ENCODE peak calls at places on chromosomes 16 and 17, in eight cellular contexts. F is H54; Y is EL; L is ELR; T is GM23338; P is fibroblast of mammary gland; J is stimulated activated CD4-positive, alpha-beta T cell treated with anti-CD3 and anti-CD28 coated beads, Interleukin-15, amount 100 ng/mL, for 24 hours; S is A549. E is an unnamed sample.

GRCh38 chr16:1389762-1390161 is 24.7 kb downstream of the UNKL start:
- DNase-seq in F (no peak), Y (no peak), L (no peak), T (no peak), P (no peak), J (no peak), S (no peak), E (no peak)

GRCh38 chr16:23499801-23500200 is 10.5 kb downstream of the GGA2 start:
- DNase-seq in F (no peak), Y (no peak), L (no peak), T (peak), P (no peak), J (no peak), S (no peak), E (no peak)

GRCh38 chr17:58303981-58304734 is 23.4 kb upstream of the MPO start:
- DNase-seq in F (peak), Y (peak), L (peak), T (peak), P (peak), J (peak), S (peak), E (no peak)

GRCh38 chr17:47231334-47231733 is 22.2 kb downstream of the MYL4 start:
- DNase-seq in F (no peak), Y (no peak), L (no peak), T (no peak), P (no peak), J (no peak), S (no peak), E (no peak)

GRCh38 chr16:70713342-70713741 is 27.5 kb upstream of the MTSS2 start:
- DNase-seq in F (no peak), Y (peak), L (peak), T (no peak), P (peak), J (no peak), S (no peak), E (no peak)

GRCh38 chr16:60642956-60643355 is 1393.3 kb downstream of the CDH8 start:
- DNase-seq in F (peak), Y (no peak), L (peak), T (no peak), P (peak), J (no peak), S (no peak), E (peak)

GRCh38 chr16:3769942-3770341 is 52.6 kb upstream of the TRAP1 start:
- DNase-seq in F (no peak), Y (no peak), L (no peak), T (no peak), P (no peak), J (no peak), S (no peak), E (no peak)

GRCh38 chr16:48276102-48276501 is 28.8 kb upstream of the ABCC11 start:
- DNase-seq in F (no peak), Y (peak), L (peak), T (no peak), P (peak), J (no peak), S (no peak), E (no peak)

GRCh38 chr17:19750835-19751234 is 2.7 kb upstream of the ALDH3A1 start:
- DNase-seq in F (no peak), Y (no peak), L (peak), T (no peak), P (no peak), J (no peak), S (no peak), E (no peak)

GRCh38 chr16:67886387-67886786 is 1.7 kb downstream of the NRN1L start:
- DNase-seq in F (no peak), Y (no peak), L (no peak), T (peak), P (no peak), J (no peak), S (no peak), E (no peak)

GRCh38 chr17:10628756-10629155 is 28.4 kb downstream of the MYH3 start:
- DNase-seq in F (no peak), Y (no peak), L (peak), T (peak), P (no peak), J (peak), S (no peak), E (no peak)

GRCh38 chr17:2025220-2025621 is at the start of gene RTN4RL1:
- DNase-seq in F (no peak), Y (peak), L (peak), T (peak), P (peak), J (peak), S (peak), E (no peak)

GRCh38 chr16:1981972-1982574 is 804 bp upstream of the NOXO1 start:
- DNase-seq in F (peak), Y (no peak), L (no peak), T (no peak), P (no peak), J (no peak), S (no peak), E (no peak)

GRCh38 chr16:62503073-62503472 is 466.8 kb upstream of the CDH8 start:
- DNase-seq in F (no peak), Y (no peak), L (no peak), T (no peak), P (no peak), J (no peak), S (no peak), E (no peak)

GRCh38 chr17:58703137-58703846 is 10.9 kb downstream of the RAD51C start:
- DNase-seq in F (peak), Y (peak), L (peak), T (no peak), P (peak), J (no peak), S (no peak), E (no peak)

GRCh38 chr17:16378631-16379282 is 2.1 kb upstream of the UBB start:
- DNase-seq in F (no peak), Y (no peak), L (no peak), T (peak), P (no peak), J (no peak), S (peak), E (peak)

GRCh38 chr17:78473951-78474630 is 95.6 kb downstream of the PGS1 start:
- DNase-seq in F (no peak), Y (no peak), L (no peak), T (no peak), P (no peak), J (no peak), S (no peak), E (no peak)

GRCh38 chr17:8393470-8394231 is 4.0 kb downstream of the RNF222 start:
- DNase-seq in F (peak), Y (peak), L (peak), T (no peak), P (no peak), J (peak), S (no peak), E (no peak)

GRCh38 chr16:3472878-3473595 is 22.3 kb downstream of the C16orf90 start:
- DNase-seq in F (no peak), Y (peak), L (peak), T (no peak), P (peak), J (no peak), S (no peak), E (no peak)

GRCh38 chr16:89599451-89599858 is 14.0 kb upstream of the DPEP1 start:
- DNase-seq in F (peak), Y (peak), L (peak), T (peak), P (peak), J (peak), S (peak), E (no peak)

E was measured in keratinocyte.